ENCODE peak calls at places on chromosomes 7 and 10, in eight cellular contexts. One of them, this sample, is unnamed.

GRCh38 chr7:26278769-26279168 is 12.9 kb upstream of the SNX10 start:
- DNase-seq in OCI-LY7: peak; percentile 70
- DNase-seq in bronchial epithelial cell: peak; percentile 42
- DNase-seq in T-cell: no peak
- DNase-seq in posterior cingulate gyrus: no peak
- DNase-seq in cardiac muscle cell: no peak
- DNase-seq in kidney: no peak
- DNase-seq in IMR-90: no peak
- DNase-seq in this sample: no peak

GRCh38 chr7:130356121-130356759 is 11.6 kb downstream of the CPA5 start:
- DNase-seq in OCI-LY7: no peak
- DNase-seq in bronchial epithelial cell: peak; percentile 94
- DNase-seq in T-cell: no peak
- DNase-seq in posterior cingulate gyrus: no peak
- DNase-seq in cardiac muscle cell: peak; percentile 71
- DNase-seq in kidney: peak; percentile 95
- DNase-seq in IMR-90: peak; percentile 99
- DNase-seq in this sample: peak; percentile 57

GRCh38 chr10:6037975-6038624 is 24.1 kb downstream of the IL2RA start:
- DNase-seq in OCI-LY7: no peak
- DNase-seq in bronchial epithelial cell: no peak
- DNase-seq in T-cell: no peak
- DNase-seq in posterior cingulate gyrus: no peak
- DNase-seq in cardiac muscle cell: no peak
- DNase-seq in kidney: no peak
- DNase-seq in IMR-90: no peak
- DNase-seq in this sample: no peak

GRCh38 chr7:66110861-66111260 is 3.8 kb upstream of the CRCP start:
- DNase-seq in OCI-LY7: no peak
- DNase-seq in bronchial epithelial cell: peak; percentile 89
- DNase-seq in T-cell: no peak
- DNase-seq in posterior cingulate gyrus: no peak
- DNase-seq in cardiac muscle cell: no peak
- DNase-seq in kidney: no peak
- DNase-seq in IMR-90: peak; percentile 95
- DNase-seq in this sample: no peak

GRCh38 chr7:102098986-102099385 is 187.7 kb upstream of the SH2B2 start:
- DNase-seq in OCI-LY7: no peak
- DNase-seq in bronchial epithelial cell: no peak
- DNase-seq in T-cell: no peak
- DNase-seq in posterior cingulate gyrus: no peak
- DNase-seq in cardiac muscle cell: no peak
- DNase-seq in kidney: no peak
- DNase-seq in IMR-90: no peak
- DNase-seq in this sample: no peak

GRCh38 chr7:47392241-47392759 is 189.6 kb downstream of the TNS3 start:
- DNase-seq in OCI-LY7: no peak
- DNase-seq in bronchial epithelial cell: no peak
- DNase-seq in T-cell: no peak
- DNase-seq in posterior cingulate gyrus: peak; percentile 93
- DNase-seq in cardiac muscle cell: no peak
- DNase-seq in kidney: peak; percentile 91
- DNase-seq in IMR-90: peak; percentile 82
- DNase-seq in this sample: no peak

GRCh38 chr10:60921631-60922030 is 22.4 kb downstream of the RHOBTB1 start:
- DNase-seq in OCI-LY7: peak; percentile 4
- DNase-seq in bronchial epithelial cell: no peak
- DNase-seq in T-cell: no peak
- DNase-seq in posterior cingulate gyrus: peak; percentile 9
- DNase-seq in cardiac muscle cell: no peak
- DNase-seq in kidney: no peak
- DNase-seq in IMR-90: no peak
- DNase-seq in this sample: peak; percentile 14

GRCh38 chr7:116138202-116138801 is 72.0 kb upstream of the TES start:
- DNase-seq in OCI-LY7: peak; percentile 45
- DNase-seq in bronchial epithelial cell: peak; percentile 77
- DNase-seq in T-cell: peak; percentile 9
- DNase-seq in posterior cingulate gyrus: no peak
- DNase-seq in cardiac muscle cell: peak; percentile 77
- DNase-seq in kidney: no peak
- DNase-seq in IMR-90: peak; percentile 83
- DNase-seq in this sample: no peak

GRCh38 chr7:156943091-156944041 is 6.1 kb upstream of the NOM1 start:
- DNase-seq in OCI-LY7: no peak
- DNase-seq in bronchial epithelial cell: peak; percentile 40
- DNase-seq in T-cell: no peak
- DNase-seq in posterior cingulate gyrus: no peak
- DNase-seq in cardiac muscle cell: no peak
- DNase-seq in kidney: peak; percentile 81
- DNase-seq in IMR-90: no peak
- DNase-seq in this sample: no peak

GRCh38 chr7:88317422-88317821 is 10.7 kb upstream of the STEAP4 start:
- DNase-seq in OCI-LY7: no peak
- DNase-seq in bronchial epithelial cell: peak; percentile 90
- DNase-seq in T-cell: no peak
- DNase-seq in posterior cingulate gyrus: no peak
- DNase-seq in cardiac muscle cell: no peak
- DNase-seq in kidney: no peak
- DNase-seq in IMR-90: no peak
- DNase-seq in this sample: no peak

GRCh38 chr10:6299234-6299633 is 96.5 kb downstream of the PFKFB3 start:
- DNase-seq in OCI-LY7: no peak
- DNase-seq in bronchial epithelial cell: peak; percentile 99
- DNase-seq in T-cell: no peak
- DNase-seq in posterior cingulate gyrus: no peak
- DNase-seq in cardiac muscle cell: no peak
- DNase-seq in kidney: peak; percentile 90
- DNase-seq in IMR-90: no peak
- DNase-seq in this sample: no peak

GRCh38 chr10:27319752-27320561 is 79.4 kb upstream of the ACBD5 start:
- DNase-seq in OCI-LY7: no peak
- DNase-seq in bronchial epithelial cell: peak; percentile 95
- DNase-seq in T-cell: peak; percentile 12
- DNase-seq in posterior cingulate gyrus: peak; percentile 83
- DNase-seq in cardiac muscle cell: peak; percentile 5
- DNase-seq in kidney: peak; percentile 93
- DNase-seq in IMR-90: peak; percentile 6
- DNase-seq in this sample: no peak

GRCh38 chr10:87618470-87619423 is 40.9 kb upstream of the PAPSS2 start:
- DNase-seq in OCI-LY7: no peak
- DNase-seq in bronchial epithelial cell: no peak
- DNase-seq in T-cell: no peak
- DNase-seq in posterior cingulate gyrus: no peak
- DNase-seq in cardiac muscle cell: no peak
- DNase-seq in kidney: no peak
- DNase-seq in IMR-90: peak; percentile 9
- DNase-seq in this sample: no peak